ENCODE peak calls at places on chromosomes 1 and 21, in nine cellular contexts. One of them, this sample, is unnamed.

GRCh38 chr1:47409311-47410085 is 6.6 kb upstream of the FOXE3 start:
- DNase-seq in left colon: no peak
- DNase-seq in stimulated activated naive CD8-positive, alpha-beta T cell treated with anti-CD3 and anti-CD28 coated beads, Interleukin-15, Interleukin-2, amounts not matched to agents 100 U/mL and 50 U/mL, for 24 hours: no peak
- DNase-seq in activated CD4-positive, alpha-beta T cell treated with anti-CD3 and anti-CD28 coated beads, Interleukin-2, amount 50 U/mL, for 24 hours: no peak
- DNase-seq in GM23338: no peak
- DNase-seq in right lobe of liver: no peak
- DNase-seq in C1 segment of cervical spinal cord: no peak
- DNase-seq in NCI-H1092: no peak
- DNase-seq in mucosa of gallbladder: no peak
- DNase-seq in this sample: no peak

GRCh38 chr1:167229719-167230385 is 9.2 kb downstream of the POU2F1 start:
- DNase-seq in C1 segment of cervical spinal cord: no peak
- DNase-seq in GM23338: no peak
- DNase-seq in stimulated activated naive CD8-positive, alpha-beta T cell treated with anti-CD3 and anti-CD28 coated beads, Interleukin-15, Interleukin-2, amounts not matched to agents 100 U/mL and 50 U/mL, for 24 hours: no peak
- DNase-seq in right lobe of liver: no peak
- DNase-seq in mucosa of gallbladder: no peak
- DNase-seq in NCI-H1092: no peak
- DNase-seq in left colon: no peak
- DNase-seq in activated CD4-positive, alpha-beta T cell treated with anti-CD3 and anti-CD28 coated beads, Interleukin-2, amount 50 U/mL, for 24 hours: no peak
- DNase-seq in this sample: no peak

GRCh38 chr1:244833734-244834595 is 1.5 kb upstream of the COX20 start:
- DNase-seq in C1 segment of cervical spinal cord: peak
- DNase-seq in GM23338: peak
- DNase-seq in NCI-H1092: peak
- DNase-seq in stimulated activated naive CD8-positive, alpha-beta T cell treated with anti-CD3 and anti-CD28 coated beads, Interleukin-15, Interleukin-2, amounts not matched to agents 100 U/mL and 50 U/mL, for 24 hours: peak
- DNase-seq in mucosa of gallbladder: peak
- DNase-seq in left colon: peak
- DNase-seq in activated CD4-positive, alpha-beta T cell treated with anti-CD3 and anti-CD28 coated beads, Interleukin-2, amount 50 U/mL, for 24 hours: peak
- DNase-seq in right lobe of liver: peak
- DNase-seq in this sample: peak

GRCh38 chr21:25639922-25640670 is 1.0 kb downstream of the JAM2 start:
- DNase-seq in left colon: no peak
- DNase-seq in right lobe of liver: no peak
- DNase-seq in GM23338: peak
- DNase-seq in C1 segment of cervical spinal cord: no peak
- DNase-seq in mucosa of gallbladder: no peak
- DNase-seq in activated CD4-positive, alpha-beta T cell treated with anti-CD3 and anti-CD28 coated beads, Interleukin-2, amount 50 U/mL, for 24 hours: no peak
- DNase-seq in stimulated activated naive CD8-positive, alpha-beta T cell treated with anti-CD3 and anti-CD28 coated beads, Interleukin-15, Interleukin-2, amounts not matched to agents 100 U/mL and 50 U/mL, for 24 hours: peak
- DNase-seq in NCI-H1092: no peak
- DNase-seq in this sample: no peak

GRCh38 chr1:165828581-165829329 is 1.3 kb downstream of the UCK2 start:
- DNase-seq in left colon: peak
- DNase-seq in C1 segment of cervical spinal cord: peak
- DNase-seq in NCI-H1092: peak
- DNase-seq in GM23338: peak
- DNase-seq in stimulated activated naive CD8-positive, alpha-beta T cell treated with anti-CD3 and anti-CD28 coated beads, Interleukin-15, Interleukin-2, amounts not matched to agents 100 U/mL and 50 U/mL, for 24 hours: peak
- DNase-seq in activated CD4-positive, alpha-beta T cell treated with anti-CD3 and anti-CD28 coated beads, Interleukin-2, amount 50 U/mL, for 24 hours: peak
- DNase-seq in right lobe of liver: peak
- DNase-seq in mucosa of gallbladder: peak
- DNase-seq in this sample: peak

GRCh38 chr1:158019177-158019868 is 25.9 kb downstream of the KIRREL1 start:
- DNase-seq in left colon: no peak
- DNase-seq in right lobe of liver: no peak
- DNase-seq in stimulated activated naive CD8-positive, alpha-beta T cell treated with anti-CD3 and anti-CD28 coated beads, Interleukin-15, Interleukin-2, amounts not matched to agents 100 U/mL and 50 U/mL, for 24 hours: no peak
- DNase-seq in C1 segment of cervical spinal cord: no peak
- DNase-seq in GM23338: peak
- DNase-seq in mucosa of gallbladder: peak
- DNase-seq in activated CD4-positive, alpha-beta T cell treated with anti-CD3 and anti-CD28 coated beads, Interleukin-2, amount 50 U/mL, for 24 hours: no peak
- DNase-seq in NCI-H1092: no peak
- DNase-seq in this sample: peak

GRCh38 chr1:56216173-56216572 is 363.2 kb downstream of the PLPP3 start:
- DNase-seq in mucosa of gallbladder: no peak
- DNase-seq in C1 segment of cervical spinal cord: peak
- DNase-seq in stimulated activated naive CD8-positive, alpha-beta T cell treated with anti-CD3 and anti-CD28 coated beads, Interleukin-15, Interleukin-2, amounts not matched to agents 100 U/mL and 50 U/mL, for 24 hours: no peak
- DNase-seq in right lobe of liver: no peak
- DNase-seq in GM23338: no peak
- DNase-seq in activated CD4-positive, alpha-beta T cell treated with anti-CD3 and anti-CD28 coated beads, Interleukin-2, amount 50 U/mL, for 24 hours: no peak
- DNase-seq in NCI-H1092: no peak
- DNase-seq in left colon: no peak
- DNase-seq in this sample: no peak

GRCh38 chr1:240619901-240620621 is 8.1 kb upstream of the GREM2 start:
- DNase-seq in left colon: no peak
- DNase-seq in mucosa of gallbladder: no peak
- DNase-seq in NCI-H1092: no peak
- DNase-seq in GM23338: no peak
- DNase-seq in activated CD4-positive, alpha-beta T cell treated with anti-CD3 and anti-CD28 coated beads, Interleukin-2, amount 50 U/mL, for 24 hours: no peak
- DNase-seq in C1 segment of cervical spinal cord: no peak
- DNase-seq in stimulated activated naive CD8-positive, alpha-beta T cell treated with anti-CD3 and anti-CD28 coated beads, Interleukin-15, Interleukin-2, amounts not matched to agents 100 U/mL and 50 U/mL, for 24 hours: no peak
- DNase-seq in right lobe of liver: no peak
- DNase-seq in this sample: no peak

GRCh38 chr21:16539041-16539440 is 809.3 kb downstream of the USP25 start:
- DNase-seq in left colon: no peak
- DNase-seq in mucosa of gallbladder: no peak
- DNase-seq in stimulated activated naive CD8-positive, alpha-beta T cell treated with anti-CD3 and anti-CD28 coated beads, Interleukin-15, Interleukin-2, amounts not matched to agents 100 U/mL and 50 U/mL, for 24 hours: no peak
- DNase-seq in activated CD4-positive, alpha-beta T cell treated with anti-CD3 and anti-CD28 coated beads, Interleukin-2, amount 50 U/mL, for 24 hours: no peak
- DNase-seq in right lobe of liver: no peak
- DNase-seq in NCI-H1092: no peak
- DNase-seq in C1 segment of cervical spinal cord: peak
- DNase-seq in GM23338: no peak
- DNase-seq in this sample: peak

GRCh38 chr1:154666051-154666793 is 58.2 kb upstream of the ADAR start:
- DNase-seq in left colon: no peak
- DNase-seq in activated CD4-positive, alpha-beta T cell treated with anti-CD3 and anti-CD28 coated beads, Interleukin-2, amount 50 U/mL, for 24 hours: no peak
- DNase-seq in GM23338: no peak
- DNase-seq in C1 segment of cervical spinal cord: peak
- DNase-seq in NCI-H1092: no peak
- DNase-seq in right lobe of liver: no peak
- DNase-seq in stimulated activated naive CD8-positive, alpha-beta T cell treated with anti-CD3 and anti-CD28 coated beads, Interleukin-15, Interleukin-2, amounts not matched to agents 100 U/mL and 50 U/mL, for 24 hours: no peak
- DNase-seq in mucosa of gallbladder: no peak
- DNase-seq in this sample: peak

GRCh38 chr1:182051938-182052337 is 9.6 kb downstream of the ZNF648 start:
- DNase-seq in left colon: no peak
- DNase-seq in stimulated activated naive CD8-positive, alpha-beta T cell treated with anti-CD3 and anti-CD28 coated beads, Interleukin-15, Interleukin-2, amounts not matched to agents 100 U/mL and 50 U/mL, for 24 hours: no peak
- DNase-seq in activated CD4-positive, alpha-beta T cell treated with anti-CD3 and anti-CD28 coated beads, Interleukin-2, amount 50 U/mL, for 24 hours: no peak
- DNase-seq in GM23338: no peak
- DNase-seq in C1 segment of cervical spinal cord: no peak
- DNase-seq in NCI-H1092: no peak
- DNase-seq in mucosa of gallbladder: no peak
- DNase-seq in right lobe of liver: no peak
- DNase-seq in this sample: no peak

GRCh38 chr1:98467584-98467983 is 193.9 kb upstream of the SNX7 start:
- DNase-seq in C1 segment of cervical spinal cord: no peak
- DNase-seq in right lobe of liver: no peak
- DNase-seq in GM23338: no peak
- DNase-seq in activated CD4-positive, alpha-beta T cell treated with anti-CD3 and anti-CD28 coated beads, Interleukin-2, amount 50 U/mL, for 24 hours: no peak
- DNase-seq in mucosa of gallbladder: no peak
- DNase-seq in left colon: no peak
- DNase-seq in NCI-H1092: no peak
- DNase-seq in stimulated activated naive CD8-positive, alpha-beta T cell treated with anti-CD3 and anti-CD28 coated beads, Interleukin-15, Interleukin-2, amounts not matched to agents 100 U/mL and 50 U/mL, for 24 hours: no peak
- DNase-seq in this sample: no peak

GRCh38 chr1:117838911-117839310 is 90.5 kb downstream of the GDAP2 start:
- DNase-seq in mucosa of gallbladder: no peak
- DNase-seq in activated CD4-positive, alpha-beta T cell treated with anti-CD3 and anti-CD28 coated beads, Interleukin-2, amount 50 U/mL, for 24 hours: no peak
- DNase-seq in right lobe of liver: no peak
- DNase-seq in C1 segment of cervical spinal cord: no peak
- DNase-seq in left colon: no peak
- DNase-seq in NCI-H1092: no peak
- DNase-seq in GM23338: no peak
- DNase-seq in stimulated activated naive CD8-positive, alpha-beta T cell treated with anti-CD3 and anti-CD28 coated beads, Interleukin-15, Interleukin-2, amounts not matched to agents 100 U/mL and 50 U/mL, for 24 hours: no peak
- DNase-seq in this sample: no peak

GRCh38 chr1:154434346-154435075 is 29.4 kb downstream of the IL6R start:
- DNase-seq in NCI-H1092: no peak
- DNase-seq in GM23338: no peak
- DNase-seq in stimulated activated naive CD8-positive, alpha-beta T cell treated with anti-CD3 and anti-CD28 coated beads, Interleukin-15, Interleukin-2, amounts not matched to agents 100 U/mL and 50 U/mL, for 24 hours: no peak
- DNase-seq in C1 segment of cervical spinal cord: no peak
- DNase-seq in right lobe of liver: no peak
- DNase-seq in mucosa of gallbladder: peak
- DNase-seq in left colon: peak
- DNase-seq in activated CD4-positive, alpha-beta T cell treated with anti-CD3 and anti-CD28 coated beads, Interleukin-2, amount 50 U/mL, for 24 hours: no peak
- DNase-seq in this sample: peak

GRCh38 chr1:160866861-160867260 is 4.2 kb upstream of the CD244 start:
- DNase-seq in stimulated activated naive CD8-positive, alpha-beta T cell treated with anti-CD3 and anti-CD28 coated beads, Interleukin-15, Interleukin-2, amounts not matched to agents 100 U/mL and 50 U/mL, for 24 hours: no peak
- DNase-seq in C1 segment of cervical spinal cord: no peak
- DNase-seq in right lobe of liver: no peak
- DNase-seq in left colon: no peak
- DNase-seq in activated CD4-positive, alpha-beta T cell treated with anti-CD3 and anti-CD28 coated beads, Interleukin-2, amount 50 U/mL, for 24 hours: no peak
- DNase-seq in GM23338: no peak
- DNase-seq in NCI-H1092: no peak
- DNase-seq in mucosa of gallbladder: no peak
- DNase-seq in this sample: no peak

GRCh38 chr21:33780631-33781030 is 135.0 kb downstream of the ATP5PO start:
- DNase-seq in C1 segment of cervical spinal cord: no peak
- DNase-seq in left colon: no peak
- DNase-seq in mucosa of gallbladder: no peak
- DNase-seq in stimulated activated naive CD8-positive, alpha-beta T cell treated with anti-CD3 and anti-CD28 coated beads, Interleukin-15, Interleukin-2, amounts not matched to agents 100 U/mL and 50 U/mL, for 24 hours: no peak
- DNase-seq in GM23338: no peak
- DNase-seq in NCI-H1092: no peak
- DNase-seq in activated CD4-positive, alpha-beta T cell treated with anti-CD3 and anti-CD28 coated beads, Interleukin-2, amount 50 U/mL, for 24 hours: no peak
- DNase-seq in right lobe of liver: no peak
- DNase-seq in this sample: no peak

GRCh38 chr1:205141236-205142104 is 19.7 kb upstream of the RBBP5 start:
- DNase-seq in mucosa of gallbladder: peak
- DNase-seq in NCI-H1092: peak
- DNase-seq in GM23338: peak
- DNase-seq in C1 segment of cervical spinal cord: peak
- DNase-seq in right lobe of liver: peak
- DNase-seq in left colon: peak
- DNase-seq in stimulated activated naive CD8-positive, alpha-beta T cell treated with anti-CD3 and anti-CD28 coated beads, Interleukin-15, Interleukin-2, amounts not matched to agents 100 U/mL and 50 U/mL, for 24 hours: peak
- DNase-seq in activated CD4-positive, alpha-beta T cell treated with anti-CD3 and anti-CD28 coated beads, Interleukin-2, amount 50 U/mL, for 24 hours: peak
- DNase-seq in this sample: peak

GRCh38 chr1:115454835-115455511 is 116.9 kb upstream of the NGF start:
- DNase-seq in mucosa of gallbladder: no peak
- DNase-seq in GM23338: no peak
- DNase-seq in C1 segment of cervical spinal cord: no peak
- DNase-seq in stimulated activated naive CD8-positive, alpha-beta T cell treated with anti-CD3 and anti-CD28 coated beads, Interleukin-15, Interleukin-2, amounts not matched to agents 100 U/mL and 50 U/mL, for 24 hours: no peak
- DNase-seq in left colon: peak
- DNase-seq in activated CD4-positive, alpha-beta T cell treated with anti-CD3 and anti-CD28 coated beads, Interleukin-2, amount 50 U/mL, for 24 hours: no peak
- DNase-seq in NCI-H1092: peak
- DNase-seq in right lobe of liver: no peak
- DNase-seq in this sample: no peak

GRCh38 chr1:23019851-23020625 is 770 bp downstream of the KDM1A start:
- DNase-seq in stimulated activated naive CD8-positive, alpha-beta T cell treated with anti-CD3 and anti-CD28 coated beads, Interleukin-15, Interleukin-2, amounts not matched to agents 100 U/mL and 50 U/mL, for 24 hours: peak
- DNase-seq in mucosa of gallbladder: no peak
- DNase-seq in right lobe of liver: peak
- DNase-seq in left colon: peak
- DNase-seq in C1 segment of cervical spinal cord: peak
- DNase-seq in NCI-H1092: peak
- DNase-seq in activated CD4-positive, alpha-beta T cell treated with anti-CD3 and anti-CD28 coated beads, Interleukin-2, amount 50 U/mL, for 24 hours: no peak
- DNase-seq in GM23338: peak
- DNase-seq in this sample: peak

GRCh38 chr21:34579411-34579810 is 35.5 kb downstream of the RCAN1 start:
- DNase-seq in right lobe of liver: no peak
- DNase-seq in GM23338: no peak
- DNase-seq in mucosa of gallbladder: no peak
- DNase-seq in stimulated activated naive CD8-positive, alpha-beta T cell treated with anti-CD3 and anti-CD28 coated beads, Interleukin-15, Interleukin-2, amounts not matched to agents 100 U/mL and 50 U/mL, for 24 hours: no peak
- DNase-seq in NCI-H1092: no peak
- DNase-seq in left colon: no peak
- DNase-seq in C1 segment of cervical spinal cord: no peak
- DNase-seq in activated CD4-positive, alpha-beta T cell treated with anti-CD3 and anti-CD28 coated beads, Interleukin-2, amount 50 U/mL, for 24 hours: no peak
- DNase-seq in this sample: no peak

This sample was measured in cerebellar cortex.